ENCODE peak calls at places on chromosomes 2 and 18, in six cellular contexts. J is HCT116, E is MM.1S, M is fibroblast of lung, F is mammary epithelial cell, Q is HepG2. R is an unnamed sample.

GRCh38 chr2:165440367-165440766 is 29.1 kb upstream of the CSRNP3 start:
- DNase-seq in J (no peak), E (no peak), M (peak), F (no peak), Q (no peak), R (no peak)

GRCh38 chr2:130355578-130356431 is at the start of gene PTPN18:
- DNase-seq in J (peak), E (peak), M (peak), F (peak), Q (peak), R (peak)

GRCh38 chr2:130288467-130289403 is 54.0 kb upstream of the IMP4 start:
- DNase-seq in J (peak), E (no peak), M (no peak), F (no peak), Q (no peak), R (no peak)

GRCh38 chr2:119264781-119265692 is 41.4 kb downstream of the STEAP3 start:
- DNase-seq in J (peak), E (peak), M (peak), F (peak), Q (peak), R (peak)

GRCh38 chr2:147577323-147578014 is 267.4 kb upstream of the ACVR2A start:
- DNase-seq in J (no peak), E (no peak), M (no peak), F (no peak), Q (no peak), R (no peak)

GRCh38 chr18:65762556-65762955 is 11.7 kb downstream of the CDH7 start:
- DNase-seq in J (no peak), E (no peak), M (no peak), F (no peak), Q (no peak), R (no peak)

GRCh38 chr2:191927319-191927867 is 80.5 kb upstream of the CAVIN2 start:
- DNase-seq in J (peak), E (no peak), M (peak), F (peak), Q (no peak), R (peak)

GRCh38 chr18:44882163-44882881 is 201.6 kb downstream of the SETBP1 start:
- DNase-seq in J (no peak), E (no peak), M (no peak), F (no peak), Q (no peak), R (no peak)

GRCh38 chr2:214341636-214342035 is 69.2 kb upstream of the VWC2L start:
- DNase-seq in J (no peak), E (no peak), M (no peak), F (peak), Q (no peak), R (no peak)

GRCh38 chr18:23684515-23685197 is 4.6 kb upstream of the LAMA3 start:
- DNase-seq in J (no peak), E (no peak), M (peak), F (no peak), Q (peak), R (peak)

GRCh38 chr2:10555810-10556111 is 107.6 kb upstream of the ODC1 start:
- DNase-seq in J (no peak), E (no peak), M (no peak), F (no peak), Q (no peak), R (no peak)

GRCh38 chr18:2324459-2324858 is 246.8 kb downstream of the METTL4 start:
- DNase-seq in J (no peak), E (no peak), M (no peak), F (no peak), Q (no peak), R (no peak)

GRCh38 chr2:187581125-187581896 is 27.1 kb upstream of the TFPI start:
- DNase-seq in J (peak), E (peak), M (peak), F (peak), Q (peak), R (peak)

GRCh38 chr2:84631047-84631446 is 114.7 kb downstream of the DNAH6 start:
- DNase-seq in J (peak), E (peak), M (peak), F (peak), Q (peak), R (peak)

GRCh38 chr2:172655091-172655837 is 80.4 kb upstream of the RAPGEF4 start:
- DNase-seq in J (no peak), E (no peak), M (peak), F (peak), Q (no peak), R (peak)

GRCh38 chr2:205680067-205680466 is 2.2 kb upstream of the NRP2 start:
- DNase-seq in J (peak), E (peak), M (peak), F (peak), Q (peak), R (peak)

GRCh38 chr2:135607561-135607960 is 76.3 kb downstream of the R3HDM1 start:
- DNase-seq in J (no peak), E (no peak), M (peak), F (peak), Q (peak), R (no peak)

GRCh38 chr2:2834530-2835254 is 503.6 kb upstream of the MYT1L start:
- DNase-seq in J (no peak), E (no peak), M (no peak), F (no peak), Q (no peak), R (no peak)

GRCh38 chr2:25294573-25295462 is 46.9 kb downstream of the DNMT3A start:
- DNase-seq in J (peak), E (peak), M (peak), F (peak), Q (no peak), R (peak)

GRCh38 chr2:30229596-30229995 is 1.7 kb upstream of the LBH start:
- DNase-seq in J (no peak), E (no peak), M (no peak), F (no peak), Q (no peak), R (no peak)

GRCh38 chr2:231554748-231555545 is 24.7 kb upstream of the NMUR1 start:
- DNase-seq in J (no peak), E (no peak), M (no peak), F (no peak), Q (no peak), R (peak)

GRCh38 chr2:231556981-231557380 is 26.7 kb upstream of the NMUR1 start:
- DNase-seq in J (no peak), E (no peak), M (no peak), F (no peak), Q (no peak), R (peak)

GRCh38 chr2:231552752-231553151 is 22.5 kb upstream of the NMUR1 start:
- DNase-seq in J (no peak), E (no peak), M (no peak), F (no peak), Q (no peak), R (peak)

GRCh38 chr2:231557571-231558217 is 27.4 kb upstream of the NMUR1 start:
- DNase-seq in J (peak), E (peak), M (peak), F (peak), Q (peak), R (peak)

DNA sequence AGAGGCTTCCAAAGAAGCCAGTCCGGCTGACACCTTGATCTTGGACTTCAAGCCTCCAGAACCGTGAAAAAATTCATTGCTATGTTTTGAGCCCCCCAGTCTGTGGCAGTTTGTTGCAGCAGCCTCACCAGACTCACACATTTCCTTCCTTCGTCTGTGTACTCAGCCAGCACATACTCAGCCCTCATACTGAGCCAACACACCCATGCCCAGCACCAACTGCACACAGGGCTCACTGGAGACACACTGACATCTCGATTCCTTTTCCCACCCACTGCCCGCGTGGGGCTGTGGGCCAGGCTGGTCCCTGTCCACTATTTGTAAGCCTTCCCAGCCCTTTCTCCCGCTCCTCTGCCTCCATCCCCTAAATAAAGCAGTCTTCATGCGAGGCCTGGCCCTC is 24.1 kb upstream of the NMUR1 start:
- DNase-seq in J (no peak), E (no peak), M (no peak), F (no peak), Q (no peak), R (peak)
- H3K4me3 ChIP-seq in J (no peak), E (no peak), M (no peak), F (no peak), Q (no peak), R (peak)

GRCh38 chr18:28584726-28585125 is 407.8 kb upstream of the CDH2 start:
- DNase-seq in J (peak), E (no peak), M (peak), F (peak), Q (no peak), R (peak)
- H2AFZ ChIP-seq in J (peak), E (no peak), M (no peak), F (no peak), Q (no peak), R (peak)

DNA sequence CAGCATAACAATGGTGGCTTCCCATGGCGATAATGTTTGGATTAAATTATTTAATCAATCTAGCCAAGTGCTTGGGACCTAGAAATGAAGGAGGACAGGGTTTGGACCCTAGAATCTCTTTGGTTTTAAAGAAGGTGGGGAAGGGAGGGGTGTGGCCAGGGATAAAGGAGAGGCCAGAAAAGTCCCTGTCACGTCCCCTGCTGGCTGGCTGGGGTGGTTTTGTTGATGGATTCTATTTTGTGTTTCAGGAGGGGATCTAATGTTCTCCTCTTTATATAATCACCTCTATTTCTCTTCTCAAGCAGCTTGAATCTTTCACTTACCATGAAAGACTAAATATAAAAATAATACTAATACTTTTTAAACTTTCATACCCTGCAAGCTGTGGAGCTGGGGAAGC is 52.6 kb upstream of the GALR1 start:
- DNase-seq in J (peak), E (no peak), M (no peak), F (no peak), Q (no peak), R (no peak)
- TF ChIP-seq CTCF in J (peak), E (no peak), M (no peak), F (peak), Q (peak), R (no peak)

GRCh38 chr2:230318190-230319121 is 8.5 kb upstream of the SP140L start:
- DNase-seq in J (no peak), E (peak), M (no peak), F (no peak), Q (no peak), R (no peak)
- H3K4me3 ChIP-seq in J (no peak), E (no peak), M (no peak), F (no peak), Q (no peak), R (no peak)